ENCODE peak calls at places on chromosomes 2 and 18, in four cellular contexts. I is astrocyte, J is aorta, D is GM23338. P is an unnamed sample.

GRCh38 chr2:16137080-16137755 is 196.9 kb downstream of the MYCN start:
- DNase-seq in I (no peak), J (no peak), D (no peak), P (no peak)

GRCh38 chr2:175152242-175152641 is 15.8 kb downstream of the ATF2 start:
- DNase-seq in I (peak), J (no peak), D (no peak), P (no peak)

GRCh38 chr2:160582481-160583161 is 89.0 kb upstream of the RBMS1 start:
- DNase-seq in I (peak), J (peak), D (peak), P (no peak)

GRCh38 chr18:31206787-31207381 is 44.2 kb upstream of the DSC1 start:
- DNase-seq in I (peak), J (peak), D (peak), P (peak)

GRCh38 chr2:149857344-149857743 is 269.8 kb upstream of the MMADHC start:
- DNase-seq in I (peak), J (no peak), D (no peak), P (no peak)

GRCh38 chr2:65016789-65017188 is 27.6 kb downstream of the SLC1A4 start:
- DNase-seq in I (no peak), J (no peak), D (no peak), P (no peak)

GRCh38 chr18:67628674-67629073 is 112.2 kb upstream of the DSEL start:
- DNase-seq in I (no peak), J (no peak), D (no peak), P (no peak)

GRCh38 chr2:175153-175786 is 88.6 kb downstream of the SH3YL1 start:
- DNase-seq in I (no peak), J (no peak), D (no peak), P (no peak)

GRCh38 chr2:241539616-241540374 is 18.8 kb upstream of the BOK start:
- DNase-seq in I (no peak), J (no peak), D (no peak), P (no peak)

GRCh38 chr2:204197601-204198000 is 261.0 kb downstream of the ICOS start:
- DNase-seq in I (no peak), J (no peak), D (no peak), P (no peak)

GRCh38 chr2:190948671-190949070 is 65.3 kb downstream of the STAT1 start:
- DNase-seq in I (peak), J (no peak), D (no peak), P (no peak)

GRCh38 chr2:174614261-174614660 is 16.7 kb upstream of the WIPF1 start:
- DNase-seq in I (peak), J (no peak), D (no peak), P (no peak)

GRCh38 chr2:149561309-149561926 is 26.2 kb downstream of the MMADHC start:
- DNase-seq in I (no peak), J (no peak), D (peak), P (no peak)

GRCh38 chr2:226531061-226531460 is 268.6 kb downstream of the IRS1 start:
- DNase-seq in I (no peak), J (no peak), D (no peak), P (no peak)

GRCh38 chr18:28175047-28175929 is 1.6 kb downstream of the CDH2 start:
- DNase-seq in I (peak), J (peak), D (peak), P (peak)

GRCh38 chr2:220550995-220551702 is 923.7 kb downstream of the SLC4A3 start:
- DNase-seq in I (no peak), J (no peak), D (no peak), P (no peak)

GRCh38 chr18:2326999-2327398 is 244.3 kb downstream of the METTL4 start:
- DNase-seq in I (peak), J (no peak), D (no peak), P (no peak)

GRCh38 chr2:128341621-128342020 is 23.0 kb upstream of the HS6ST1 start:
- DNase-seq in I (no peak), J (no peak), D (no peak), P (no peak)

GRCh38 chr2:20052229-20052871 is 922 bp upstream of the LAPTM4A start:
- DNase-seq in I (peak), J (no peak), D (peak), P (no peak)

GRCh38 chr2:149000168-149000938 is 38.1 kb upstream of the LYPD6B start:
- DNase-seq in I (peak), J (no peak), D (no peak), P (no peak)

GRCh38 chr18:55934801-55935200 is 346.8 kb upstream of the TCF4 start:
- DNase-seq in I (no peak), J (no peak), D (no peak), P (no peak)

GRCh38 chr18:11322716-11323115 is 173.3 kb upstream of the PIEZO2 start:
- DNase-seq in I (no peak), J (no peak), D (peak), P (no peak)

GRCh38 chr18:11327656-11328055 is 178.3 kb upstream of the PIEZO2 start:
- DNase-seq in I (peak), J (no peak), D (no peak), P (no peak)

GRCh38 chr18:11324510-11324909 is 175.1 kb upstream of the PIEZO2 start:
- DNase-seq in I (no peak), J (no peak), D (no peak), P (no peak)

GRCh38 chr18:11323359-11323819 is 174.0 kb upstream of the PIEZO2 start:
- DNase-seq in I (peak), J (peak), D (no peak), P (no peak)

GRCh38 chr18:11324956-11325873 is 175.8 kb upstream of the PIEZO2 start:
- DNase-seq in I (peak), J (no peak), D (no peak), P (no peak)
- H3K27ac ChIP-seq in I (peak), J (no peak), D (no peak), P (peak)

GRCh38 chr2:98025481-98026037 is 29.8 kb upstream of the TMEM131 start:
- DNase-seq in I (no peak), J (no peak), D (no peak), P (no peak)
- H3K27ac ChIP-seq in I (no peak), J (no peak), D (no peak), P (peak)

GRCh38 chr2:47041065-47041464 is 114.0 kb downstream of the STPG4 start:
- DNase-seq in I (no peak), J (no peak), D (no peak), P (peak)
- H3K27ac ChIP-seq in I (no peak), J (peak), D (no peak), P (peak)

GRCh38 chr18:46062781-46063180 is 9.3 kb downstream of the PSTPIP2 start:
- DNase-seq in I (no peak), J (no peak), D (no peak), P (no peak)

GRCh38 chr18:46067431-46068007 is 4.5 kb downstream of the PSTPIP2 start:
- DNase-seq in I (no peak), J (no peak), D (peak), P (no peak)

GRCh38 chr18:46061387-46061786 is 10.7 kb downstream of the PSTPIP2 start:
- DNase-seq in I (no peak), J (no peak), D (no peak), P (no peak)

GRCh38 chr18:46060359-46060841 is 11.7 kb downstream of the PSTPIP2 start:
- DNase-seq in I (no peak), J (no peak), D (no peak), P (no peak)

GRCh38 chr18:46061796-46062195 is 10.3 kb downstream of the PSTPIP2 start:
- DNase-seq in I (no peak), J (no peak), D (no peak), P (no peak)
- H3K27ac ChIP-seq in I (no peak), J (no peak), D (no peak), P (no peak)

P was measured in psoas muscle.